ENCODE peak calls at places on chromosomes 6 and 20, in four cellular contexts. One of them, this sample, is unnamed.

GRCh38 chr6:3849681-3850450 is 693 bp downstream of the FAM50B start:
- DNase-seq in fibroblast of lung: peak; percentile 22
- DNase-seq in IMR-90: no peak
- DNase-seq in HCT116: no peak
- DNase-seq in this sample: peak; percentile 59

GRCh38 chr6:46507426-46507825 is 16.2 kb upstream of the RCAN2 start:
- DNase-seq in fibroblast of lung: no peak
- DNase-seq in IMR-90: no peak
- DNase-seq in HCT116: no peak
- DNase-seq in this sample: no peak

GRCh38 chr20:20181322-20181721 is 129.0 kb downstream of the CFAP61 start:
- DNase-seq in fibroblast of lung: no peak
- DNase-seq in IMR-90: no peak
- DNase-seq in HCT116: no peak
- DNase-seq in this sample: no peak

GRCh38 chr20:19045366-19045765 is 167.1 kb upstream of the SLC24A3 start:
- DNase-seq in fibroblast of lung: no peak
- DNase-seq in IMR-90: no peak
- DNase-seq in HCT116: no peak
- DNase-seq in this sample: no peak

GRCh38 chr20:29690274-29690673 is 1567.2 kb upstream of the DEFB115 start:
- DNase-seq in fibroblast of lung: no peak
- DNase-seq in IMR-90: no peak
- DNase-seq in HCT116: no peak
- DNase-seq in this sample: peak; percentile 38

GRCh38 chr20:46558511-46558959 is 8.1 kb upstream of the OCSTAMP start:
- DNase-seq in fibroblast of lung: peak; percentile 87
- DNase-seq in IMR-90: peak; percentile 98
- DNase-seq in HCT116: no peak
- DNase-seq in this sample: no peak

GRCh38 chr6:3546121-3546520 is 89.3 kb upstream of the SLC22A23 start:
- DNase-seq in fibroblast of lung: no peak
- DNase-seq in IMR-90: no peak
- DNase-seq in HCT116: no peak
- DNase-seq in this sample: no peak

GRCh38 chr20:1941226-1941625 is 46.0 kb downstream of the SIRPA start:
- DNase-seq in fibroblast of lung: no peak
- DNase-seq in IMR-90: peak; percentile 30
- DNase-seq in HCT116: no peak
- DNase-seq in this sample: no peak

GRCh38 chr20:48898896-48899513 is 22.5 kb upstream of the ARFGEF2 start:
- DNase-seq in fibroblast of lung: no peak
- DNase-seq in IMR-90: no peak
- DNase-seq in HCT116: no peak
- DNase-seq in this sample: no peak

GRCh38 chr20:58135441-58136170 is 92.8 kb downstream of the ANKRD60 start:
- DNase-seq in fibroblast of lung: no peak
- DNase-seq in IMR-90: no peak
- DNase-seq in HCT116: no peak
- DNase-seq in this sample: no peak

GRCh38 chr20:3808141-3808479 is 12.0 kb downstream of the CDC25B start:
- DNase-seq in fibroblast of lung: peak; percentile 98
- DNase-seq in IMR-90: peak; percentile 92
- DNase-seq in HCT116: peak; percentile 80
- DNase-seq in this sample: peak; percentile 85

GRCh38 chr6:29355603-29356002 is 13.1 kb downstream of the OR5V1 start:
- DNase-seq in fibroblast of lung: no peak
- DNase-seq in IMR-90: no peak
- DNase-seq in HCT116: no peak
- DNase-seq in this sample: no peak

GRCh38 chr20:12896180-12896579 is 112.6 kb upstream of the SPTLC3 start:
- DNase-seq in fibroblast of lung: no peak
- DNase-seq in IMR-90: no peak
- DNase-seq in HCT116: no peak
- DNase-seq in this sample: no peak

GRCh38 chr6:42539135-42539534 is 24.7 kb upstream of the UBR2 start:
- DNase-seq in fibroblast of lung: no peak
- DNase-seq in IMR-90: peak; percentile 16
- DNase-seq in HCT116: no peak
- DNase-seq in this sample: no peak

GRCh38 chr6:36487698-36488097 is 44.9 kb downstream of the KCTD20 start:
- DNase-seq in fibroblast of lung: no peak
- DNase-seq in IMR-90: peak; percentile 14
- DNase-seq in HCT116: no peak
- DNase-seq in this sample: no peak

GRCh38 chr20:23320317-23320716 is 30.3 kb upstream of the NXT1 start:
- DNase-seq in fibroblast of lung: no peak
- DNase-seq in IMR-90: peak; percentile 17
- DNase-seq in HCT116: peak; percentile 26
- DNase-seq in this sample: no peak

GRCh38 chr6:33441457-33441856 is 12.9 kb upstream of the ZBTB9 start:
- DNase-seq in fibroblast of lung: no peak
- DNase-seq in IMR-90: no peak
- DNase-seq in HCT116: no peak
- DNase-seq in this sample: no peak

GRCh38 chr6:28907394-28907793 is 16.4 kb downstream of the TRIM27 start:
- DNase-seq in fibroblast of lung: peak; percentile 75
- DNase-seq in IMR-90: peak; percentile 96
- DNase-seq in HCT116: no peak
- DNase-seq in this sample: no peak

GRCh38 chr6:43838276-43839036 is 68.4 kb downstream of the VEGFA start:
- DNase-seq in fibroblast of lung: peak; percentile 74
- DNase-seq in IMR-90: peak; percentile 81
- DNase-seq in HCT116: peak; percentile 22
- DNase-seq in this sample: peak; percentile 67

GRCh38 chr6:41371461-41371991 is 36.1 kb downstream of the NCR2 start:
- DNase-seq in fibroblast of lung: peak; percentile 40
- DNase-seq in IMR-90: peak; percentile 42
- DNase-seq in HCT116: no peak
- DNase-seq in this sample: no peak

GRCh38 chr20:36104856-36105255 is 49.7 kb upstream of the EPB41L1 start:
- DNase-seq in fibroblast of lung: no peak
- DNase-seq in IMR-90: no peak
- DNase-seq in HCT116: no peak
- DNase-seq in this sample: no peak

GRCh38 chr6:25961619-25962367 is 809 bp upstream of the TRIM38 start:
- DNase-seq in fibroblast of lung: no peak
- DNase-seq in IMR-90: no peak
- DNase-seq in HCT116: no peak
- DNase-seq in this sample: no peak

GRCh38 chr6:14905201-14905600 is 340.7 kb upstream of the JARID2 start:
- DNase-seq in fibroblast of lung: no peak
- DNase-seq in IMR-90: no peak
- DNase-seq in HCT116: no peak
- DNase-seq in this sample: no peak

GRCh38 chr20:64119681-64120341 is 12.4 kb upstream of the NPBWR2 start:
- DNase-seq in fibroblast of lung: peak; percentile 4
- DNase-seq in IMR-90: no peak
- DNase-seq in HCT116: peak; percentile 6
- DNase-seq in this sample: peak; percentile 37

GRCh38 chr6:42404494-42404893 is 47.2 kb downstream of the TRERF1 start:
- DNase-seq in fibroblast of lung: peak; percentile 76
- DNase-seq in IMR-90: peak; percentile 68
- DNase-seq in HCT116: peak; percentile 82
- DNase-seq in this sample: no peak

GRCh38 chr6:21022343-21023107 is 488.3 kb downstream of the CDKAL1 start:
- DNase-seq in fibroblast of lung: peak; percentile 78
- DNase-seq in IMR-90: peak; percentile 82
- DNase-seq in HCT116: peak; percentile 85
- DNase-seq in this sample: no peak

GRCh38 chr6:47621838-47622449 is 76.4 kb upstream of the ADGRF4 start:
- DNase-seq in fibroblast of lung: no peak
- DNase-seq in IMR-90: no peak
- DNase-seq in HCT116: no peak
- DNase-seq in this sample: no peak

GRCh38 chr6:127792616-127793015 is 108.2 kb downstream of the THEMIS start:
- DNase-seq in fibroblast of lung: no peak
- DNase-seq in IMR-90: no peak
- DNase-seq in HCT116: no peak
- DNase-seq in this sample: no peak

GRCh38 chr6:41536884-41537347 is 9.3 kb upstream of the FOXP4 start:
- DNase-seq in fibroblast of lung: no peak
- DNase-seq in IMR-90: no peak
- DNase-seq in HCT116: peak; percentile 18
- DNase-seq in this sample: peak; percentile 75

GRCh38 chr6:108275971-108276370 is 15.1 kb upstream of the SNX3 start:
- DNase-seq in fibroblast of lung: no peak
- DNase-seq in IMR-90: no peak
- DNase-seq in HCT116: no peak
- DNase-seq in this sample: no peak

GRCh38 chr20:19915111-19915798 is 101.9 kb upstream of the NAA20 start:
- DNase-seq in fibroblast of lung: no peak
- DNase-seq in IMR-90: no peak
- DNase-seq in HCT116: no peak
- DNase-seq in this sample: no peak

GRCh38 chr20:57522380-57522973 is 2.5 kb downstream of the CTCFL start:
- DNase-seq in fibroblast of lung: no peak
- DNase-seq in IMR-90: no peak
- DNase-seq in HCT116: no peak
- DNase-seq in this sample: no peak

GRCh38 chr20:13130707-13131103 is 90.4 kb upstream of the ISM1 start:
- DNase-seq in fibroblast of lung: no peak
- DNase-seq in IMR-90: peak; percentile 12
- DNase-seq in HCT116: no peak
- DNase-seq in this sample: no peak

GRCh38 chr6:22943331-22943730 is 374.0 kb downstream of the HDGFL1 start:
- DNase-seq in fibroblast of lung: peak; percentile 15
- DNase-seq in IMR-90: no peak
- DNase-seq in HCT116: no peak
- DNase-seq in this sample: no peak

GRCh38 chr6:56795852-56796532 is 153.3 kb upstream of the DST start:
- DNase-seq in fibroblast of lung: peak; percentile 27
- DNase-seq in IMR-90: peak; percentile 43
- DNase-seq in HCT116: no peak
- DNase-seq in this sample: no peak

GRCh38 chr6:56794421-56794820 is 151.7 kb upstream of the DST start:
- DNase-seq in fibroblast of lung: no peak
- DNase-seq in IMR-90: no peak
- DNase-seq in HCT116: no peak
- DNase-seq in this sample: no peak

GRCh38 chr6:56789879-56790278 is 147.2 kb upstream of the DST start:
- DNase-seq in fibroblast of lung: no peak
- DNase-seq in IMR-90: no peak
- DNase-seq in HCT116: no peak
- DNase-seq in this sample: no peak

GRCh38 chr6:56790424-56790823 is 147.7 kb upstream of the DST start:
- DNase-seq in fibroblast of lung: no peak
- DNase-seq in IMR-90: no peak
- DNase-seq in HCT116: no peak
- DNase-seq in this sample: no peak

DNA sequence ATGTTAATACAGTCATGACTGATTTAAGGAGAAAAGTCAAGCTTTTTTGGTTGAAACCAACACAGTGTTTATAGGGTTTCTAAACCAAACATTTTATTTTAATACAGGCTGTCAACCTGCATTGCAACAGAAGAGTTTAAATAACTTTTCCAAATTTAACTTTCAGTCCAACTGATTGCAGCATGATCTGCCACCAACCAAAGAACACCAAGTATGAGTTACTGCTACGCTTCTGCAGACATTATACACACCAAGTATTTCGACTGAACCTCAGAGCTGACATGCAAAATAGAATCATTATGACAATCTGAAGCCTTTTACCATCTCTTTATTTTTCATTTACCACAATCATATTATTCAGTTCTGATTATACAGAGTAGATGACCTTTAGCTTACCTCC is 151.2 kb upstream of the DST start:
- DNase-seq in fibroblast of lung: no peak
- DNase-seq in IMR-90: no peak
- DNase-seq in HCT116: no peak
- DNase-seq in this sample: no peak
- H3K4me1 ChIP-seq in fibroblast of lung: peaks cover 9% of the 10 kb centered on the region
- H3K4me1 ChIP-seq in IMR-90: peaks cover 13% of the 10 kb centered on the region
- H3K4me1 ChIP-seq in HCT116: peaks cover 24% of the 10 kb centered on the region
- H3K4me1 ChIP-seq in this sample: no peaks in the 10 kb centered on the region

GRCh38 chr20:53369871-53370270 is 223.8 kb downstream of the ZNF217 start:
- DNase-seq in fibroblast of lung: no peak
- DNase-seq in IMR-90: no peak
- DNase-seq in HCT116: no peak
- DNase-seq in this sample: no peak
- TF ChIP-seq CTCF in fibroblast of lung: no peak
- TF ChIP-seq CTCF in IMR-90: no peak
- TF ChIP-seq CTCF in HCT116: no peak
- TF ChIP-seq CTCF in this sample: no peak

DNA sequence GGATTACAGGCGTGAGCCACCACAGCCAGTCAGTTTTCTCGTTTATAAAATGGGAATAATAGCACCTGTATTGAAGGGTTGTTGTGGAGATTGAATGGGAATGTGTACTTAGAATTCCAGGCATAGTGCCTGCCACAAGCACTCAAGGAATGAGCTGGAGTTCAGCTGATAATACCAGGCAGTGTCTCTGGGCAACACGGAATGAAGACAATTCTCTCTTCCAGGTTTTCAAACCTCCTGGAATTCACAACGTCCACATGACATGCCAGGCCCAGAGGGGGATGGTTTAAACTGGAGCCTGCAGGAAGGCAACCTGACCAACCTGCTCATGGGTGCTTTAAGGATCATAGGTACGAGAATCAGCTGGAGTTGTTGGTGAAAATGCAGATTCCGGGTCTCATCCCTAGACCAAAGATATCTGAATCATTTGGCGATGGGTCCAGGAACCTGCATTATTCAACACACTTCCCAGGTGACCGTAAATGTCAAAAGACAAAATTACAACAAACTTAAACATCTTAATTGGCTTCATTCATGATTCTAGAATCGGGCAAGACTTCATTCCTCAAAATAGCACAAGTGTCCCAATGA is 1.9 kb upstream of the PTPN1 start:
- DNase-seq in fibroblast of lung: no peak
- DNase-seq in IMR-90: no peak
- DNase-seq in HCT116: no peak
- DNase-seq in this sample: no peak
- H3K4me1 ChIP-seq in fibroblast of lung: peaks cover 12% of the 10 kb centered on the region
- H3K4me1 ChIP-seq in IMR-90: peaks cover 20% of the 10 kb centered on the region
- H3K4me1 ChIP-seq in HCT116: peaks cover 59% of the 10 kb centered on the region
- H3K4me1 ChIP-seq in this sample: peaks cover 49% of the 10 kb centered on the region

GRCh38 chr20:33490023-33490933 is at the start of gene CBFA2T2:
- DNase-seq in fibroblast of lung: peak; percentile 65
- DNase-seq in IMR-90: peak; percentile 55
- DNase-seq in HCT116: peak; percentile 28
- DNase-seq in this sample: peak; percentile 83
- TF ChIP-seq CTCF in fibroblast of lung: no peak
- TF ChIP-seq CTCF in IMR-90: peak; percentile 6
- TF ChIP-seq CTCF in HCT116: no peak
- TF ChIP-seq CTCF in this sample: peak; percentile 19

GRCh38 chr20:62644802-62645496 is 2.6 kb downstream of the SLCO4A1 start:
- DNase-seq in fibroblast of lung: no peak
- DNase-seq in IMR-90: no peak
- DNase-seq in HCT116: no peak
- DNase-seq in this sample: no peak

GRCh38 chr20:62644044-62644795 is 1.9 kb downstream of the SLCO4A1 start:
- DNase-seq in fibroblast of lung: no peak
- DNase-seq in IMR-90: no peak
- DNase-seq in HCT116: no peak
- DNase-seq in this sample: no peak

GRCh38 chr20:62646851-62647520 is 4.7 kb downstream of the SLCO4A1 start:
- DNase-seq in fibroblast of lung: no peak
- DNase-seq in IMR-90: no peak
- DNase-seq in HCT116: no peak
- DNase-seq in this sample: no peak

GRCh38 chr20:62643521-62644043 is 1.3 kb downstream of the SLCO4A1 start:
- DNase-seq in fibroblast of lung: no peak
- DNase-seq in IMR-90: peak; percentile 18
- DNase-seq in HCT116: no peak
- DNase-seq in this sample: no peak

GRCh38 chr20:62645613-62646012 is 3.3 kb downstream of the SLCO4A1 start:
- DNase-seq in fibroblast of lung: no peak
- DNase-seq in IMR-90: no peak
- DNase-seq in HCT116: no peak
- DNase-seq in this sample: no peak
- H3K4me1 ChIP-seq in fibroblast of lung: no peaks in the 10 kb centered on the region
- H3K4me1 ChIP-seq in IMR-90: peaks cover 1% of the 10 kb centered on the region
- H3K4me1 ChIP-seq in HCT116: peaks cover 76% of the 10 kb centered on the region
- H3K4me1 ChIP-seq in this sample: peaks cover 80% of the 10 kb centered on the region